ENCODE peak calls at places on chromosomes 5 and 9, in eight cellular contexts. U is NCI-H1417; W is GM12892; Y is stimulated activated CD4-positive, alpha-beta T cell treated with anti-CD3 and anti-CD28 coated beads, Interleukin-12 subunit alpha, Interleukin-12 subunit beta, amount 100 ng/mL, for 4 hours; E is caudate nucleus; C is astrocyte of the spinal cord; A is SW480; O is H54. T is an unnamed sample.

GRCh38 chr5:142296914-142297417 is 27.9 kb downstream of the SPRY4 start:
- DNase-seq in A (peak; percentile 50), Y (no peak), W (no peak), U (no peak), C (peak; percentile 79), E (no peak), O (no peak), T (no peak)

GRCh38 chr5:126376443-126376842 is 46.8 kb upstream of the GRAMD2B start:
- DNase-seq in O (no peak), C (no peak), U (no peak), A (no peak), W (no peak), Y (no peak), E (no peak), T (no peak)

GRCh38 chr5:58450811-58451629 is 8.9 kb downstream of the PLK2 start:
- DNase-seq in Y (no peak), U (no peak), A (no peak), O (no peak), C (peak; percentile 62), E (no peak), W (no peak), T (no peak)

GRCh38 chr5:55519001-55519400 is 15.8 kb downstream of the PLPP1 start:
- DNase-seq in W (no peak), E (no peak), C (no peak), A (no peak), Y (no peak), O (no peak), U (no peak), T (no peak)

GRCh38 chr9:130428096-130428665 is 16.6 kb upstream of the ASS1 start:
- DNase-seq in O (no peak), A (no peak), Y (no peak), U (no peak), E (no peak), W (no peak), C (no peak), T (no peak)

GRCh38 chr9:95977366-95977765 is 101.9 kb downstream of the ERCC6L2 start:
- DNase-seq in Y (no peak), W (no peak), E (no peak), A (no peak), C (no peak), U (no peak), O (no peak), T (no peak)

GRCh38 chr5:61805101-61805500 is 473.0 kb downstream of the ZSWIM6 start:
- DNase-seq in W (no peak), U (no peak), Y (no peak), E (no peak), O (peak; percentile 7), C (peak; percentile 78), A (peak; percentile 13), T (peak; percentile 36)

GRCh38 chr5:146630467-146630866 is 114.5 kb upstream of the GPR151 start:
- DNase-seq in Y (no peak), A (no peak), W (no peak), O (no peak), C (no peak), U (no peak), E (no peak), T (no peak)

GRCh38 chr9:77712533-77713130 is 64.5 kb upstream of the GNA14 start:
- DNase-seq in A (no peak), C (peak; percentile 87), W (no peak), Y (no peak), O (peak; percentile 81), U (no peak), E (no peak), T (no peak)

GRCh38 chr5:179165421-179166170 is 105.4 kb downstream of the ZNF354C start:
- DNase-seq in E (no peak), Y (no peak), A (no peak), U (no peak), C (no peak), W (no peak), O (no peak), T (no peak)

GRCh38 chr5:171400169-171400568 is 12.5 kb downstream of the NPM1 start:
- DNase-seq in C (no peak), O (no peak), W (no peak), U (no peak), A (no peak), E (no peak), Y (no peak), T (no peak)

GRCh38 chr9:130477564-130477963 is 32.8 kb downstream of the ASS1 start:
- DNase-seq in U (no peak), Y (no peak), C (no peak), W (no peak), A (no peak), O (no peak), E (no peak), T (no peak)

GRCh38 chr5:154166901-154167791 is 23.4 kb upstream of the GALNT10 start:
- DNase-seq in Y (no peak), E (no peak), C (no peak), A (no peak), O (no peak), W (no peak), U (no peak), T (no peak)

GRCh38 chr5:115054387-115054951 is 115.2 kb downstream of the TRIM36 start:
- DNase-seq in O (no peak), C (no peak), U (no peak), A (no peak), W (no peak), E (no peak), Y (no peak), T (no peak)

GRCh38 chr5:31625394-31625793 is 13.5 kb upstream of the PDZD2 start:
- DNase-seq in C (no peak), U (no peak), Y (no peak), E (no peak), O (no peak), W (no peak), A (no peak), T (no peak)

GRCh38 chr9:124008307-124008854 is 3.2 kb upstream of the LHX2 start:
- DNase-seq in A (peak; percentile 36), U (no peak), O (no peak), W (no peak), C (no peak), Y (no peak), E (no peak), T (no peak)

GRCh38 chr5:139378941-139379361 is 4.1 kb downstream of the SLC23A1 start:
- DNase-seq in A (no peak), E (no peak), W (no peak), U (no peak), Y (no peak), C (no peak), O (no peak), T (no peak)

GRCh38 chr5:148788636-148789035 is 37.8 kb upstream of the ADRB2 start:
- DNase-seq in Y (no peak), O (no peak), W (no peak), U (no peak), C (no peak), E (no peak), A (peak; percentile 7), T (no peak)

GRCh38 chr9:76687861-76688374 is 76.3 kb upstream of the PCA3 start:
- DNase-seq in E (no peak), U (no peak), O (peak; percentile 77), A (no peak), W (no peak), C (peak; percentile 94), Y (no peak), T (peak; percentile 89)

GRCh38 chr5:72509401-72509800 is 2.2 kb upstream of the ZNF366 start:
- DNase-seq in W (no peak), C (no peak), U (no peak), O (no peak), A (no peak), Y (no peak), E (peak; percentile 49), T (no peak)

GRCh38 chr9:132141364-132141947 is 20.4 kb upstream of the NTNG2 start:
- DNase-seq in A (peak; percentile 20), C (peak; percentile 17), U (peak; percentile 41), O (peak; percentile 75), E (peak; percentile 55), Y (no peak), W (no peak), T (no peak)

GRCh38 chr5:147448766-147449165 is 61.1 kb downstream of the DPYSL3 start:
- DNase-seq in W (no peak), A (no peak), E (no peak), C (no peak), Y (no peak), O (no peak), U (no peak), T (no peak)

GRCh38 chr9:114017741-114018715 is 60.1 kb downstream of the AMBP start:
- DNase-seq in Y (no peak), O (no peak), U (no peak), A (no peak), E (no peak), C (no peak), W (no peak), T (no peak)

GRCh38 chr5:135127604-135128240 is 93.7 kb upstream of the PITX1 start:
- DNase-seq in U (no peak), W (no peak), O (peak; percentile 97), E (no peak), A (peak; percentile 98), C (peak; percentile 75), Y (no peak), T (peak; percentile 82)

GRCh38 chr9:79946718-79947117 is 375.0 kb downstream of the TLE4 start:
- DNase-seq in O (no peak), U (no peak), A (no peak), W (no peak), E (no peak), C (peak; percentile 51), Y (no peak), T (no peak)

GRCh38 chr9:33452828-33453271 is 5.5 kb upstream of the AQP3 start:
- DNase-seq in A (peak; percentile 69), W (no peak), C (peak; percentile 83), E (no peak), Y (peak; percentile 51), O (peak; percentile 81), U (no peak), T (peak; percentile 67)

GRCh38 chr9:136117291-136118060 is 1.2 kb downstream of the TMEM250 start:
- DNase-seq in A (no peak), C (no peak), Y (no peak), U (no peak), W (no peak), O (no peak), E (no peak), T (no peak)

GRCh38 chr5:175353876-175354275 is 90.1 kb downstream of the DRD1 start:
- DNase-seq in O (no peak), A (no peak), E (no peak), Y (no peak), C (no peak), W (no peak), U (no peak), T (no peak)

GRCh38 chr9:21810388-21810787 is 8.0 kb downstream of the MTAP start:
- DNase-seq in Y (no peak), A (no peak), E (no peak), C (peak; percentile 46), U (no peak), O (no peak), W (no peak), T (peak; percentile 59)

GRCh38 chr5:141511771-141512325 is 23.0 kb downstream of the PCDHGC5 start:
- DNase-seq in Y (no peak), A (no peak), U (no peak), W (no peak), C (no peak), O (no peak), E (no peak), T (no peak)

GRCh38 chr9:114059047-114059803 is 18.9 kb downstream of the AMBP start:
- DNase-seq in U (no peak), A (no peak), E (no peak), W (no peak), C (no peak), O (no peak), Y (no peak), T (no peak)

GRCh38 chr9:137128158-137129088 is 10.5 kb upstream of the GRIN1 start:
- DNase-seq in C (no peak), Y (no peak), E (no peak), O (no peak), A (no peak), U (no peak), W (peak; percentile 16), T (no peak)

GRCh38 chr9:78307360-78307759 is 10.4 kb downstream of the PSAT1 start:
- DNase-seq in Y (no peak), C (no peak), A (no peak), W (no peak), U (no peak), O (no peak), E (no peak), T (no peak)

GRCh38 chr9:127682351-127683136 is 24.2 kb upstream of the CFAP157 start:
- DNase-seq in A (no peak), U (no peak), C (no peak), E (no peak), O (no peak), W (no peak), Y (no peak), T (no peak)

T was measured in stromal cell of bone marrow.